ENCODE peak calls at places on chromosomes 16 and 17, in five cellular contexts. A, K, J, F and R are unnamed samples.

GRCh38 chr16:88132836-88133506 is 181.7 kb downstream of the BANP start:
- ATAC-seq in J (no peak), K (no peak), A (no peak), F (no peak), R (no peak)

GRCh38 chr16:50428116-50428515 is 59.3 kb upstream of the BRD7 start:
- ATAC-seq in J (no peak), F (no peak), K (no peak), A (no peak), R (no peak)

GRCh38 chr16:1342526-1343427 is 8.9 kb downstream of the TSR3 start:
- ATAC-seq in K (peak), J (peak), F (peak), A (peak), R (peak)

GRCh38 chr16:73027655-73028220 is 20.2 kb downstream of the ZFHX3 start:
- ATAC-seq in F (no peak), J (no peak), A (no peak), K (peak), R (no peak)

GRCh38 chr16:54897930-54898329 is 32.7 kb upstream of the IRX5 start:
- ATAC-seq in K (no peak), A (no peak), F (no peak), J (no peak), R (no peak)

GRCh38 chr16:19884021-19884485 is 595 bp downstream of the GPRC5B start:
- ATAC-seq in F (peak), J (no peak), K (peak), A (peak), R (no peak)

GRCh38 chr16:23943604-23944003 is 107.8 kb downstream of the PRKCB start:
- ATAC-seq in A (no peak), J (no peak), K (no peak), F (no peak), R (no peak)

GRCh38 chr17:17938388-17939107 is 33.7 kb downstream of the TOM1L2 start:
- ATAC-seq in J (peak), F (no peak), A (no peak), K (no peak), R (no peak)

GRCh38 chr17:69412336-69412735 is 2.2 kb upstream of the MAP2K6 start:
- ATAC-seq in J (no peak), K (no peak), A (no peak), F (no peak), R (no peak)

GRCh38 chr16:68085259-68086071 is at the start of gene NFATC3:
- ATAC-seq in F (peak), J (peak), A (peak), K (peak), R (peak)

GRCh38 chr17:42411321-42411820 is 11.7 kb downstream of the CAVIN1 start:
- ATAC-seq in J (no peak), F (no peak), A (no peak), K (no peak), R (no peak)

GRCh38 chr16:22948603-22949368 is 134.8 kb downstream of the HS3ST2 start:
- ATAC-seq in K (peak), J (peak), A (peak), F (peak), R (peak)

GRCh38 chr17:17857496-17857895 is 20.7 kb upstream of the SREBF1 start:
- ATAC-seq in A (no peak), F (no peak), J (no peak), K (no peak), R (no peak)

GRCh38 chr17:31068291-31068690 is 26.5 kb upstream of the NF1 start:
- ATAC-seq in K (peak), A (peak), J (peak), F (peak), R (no peak)

GRCh38 chr17:75067856-75068255 is 19.9 kb upstream of the SLC16A5 start:
- ATAC-seq in F (no peak), A (no peak), J (peak), K (peak), R (no peak)

GRCh38 chr16:49489686-49490320 is 116.2 kb downstream of the C16orf78 start:
- ATAC-seq in A (no peak), J (peak), K (no peak), F (no peak), R (no peak)

GRCh38 chr17:39365872-39366271 is 35.6 kb downstream of the FBXL20 start:
- ATAC-seq in K (no peak), A (no peak), J (no peak), F (peak), R (no peak)

GRCh38 chr16:85903576-85903975 is 4.6 kb downstream of the IRF8 start:
- ATAC-seq in J (peak), A (no peak), K (no peak), F (no peak), R (no peak)

GRCh38 chr17:50499270-50499669 is 9.0 kb upstream of the MYCBPAP start:
- ATAC-seq in F (no peak), J (no peak), K (no peak), A (no peak), R (no peak)

GRCh38 chr17:36183001-36183810 is 6.8 kb upstream of the TBC1D3B start:
- ATAC-seq in A (peak), J (peak), F (peak), K (peak), R (peak)

GRCh38 chr17:11880714-11881113 is 116.6 kb downstream of the ZNF18 start:
- ATAC-seq in K (peak), A (peak), F (peak), J (no peak), R (peak)

GRCh38 chr17:58755269-58755576 is 431 bp upstream of the PPM1E start:
- ATAC-seq in K (peak), J (no peak), A (no peak), F (no peak), R (no peak)

GRCh38 chr17:40462343-40463121 is 19.3 kb downstream of the IGFBP4 start:
- ATAC-seq in A (peak), J (no peak), K (no peak), F (no peak), R (no peak)

GRCh38 chr17:48045270-48046001 is 2.7 kb upstream of the NFE2L1 start:
- ATAC-seq in A (no peak), F (no peak), J (no peak), K (no peak), R (no peak)

GRCh38 chr17:48046296-48046695 is 1.9 kb upstream of the NFE2L1 start:
- ATAC-seq in K (no peak), J (no peak), A (no peak), F (no peak), R (no peak)

GRCh38 chr17:48048321-48049140 is at the start of gene NFE2L1:
- ATAC-seq in K (peak), J (peak), A (peak), F (peak), R (peak)

GRCh38 chr17:48047741-48048320 is 328 bp upstream of the NFE2L1 start:
- ATAC-seq in F (peak), K (peak), J (peak), A (peak), R (peak)

DNA sequence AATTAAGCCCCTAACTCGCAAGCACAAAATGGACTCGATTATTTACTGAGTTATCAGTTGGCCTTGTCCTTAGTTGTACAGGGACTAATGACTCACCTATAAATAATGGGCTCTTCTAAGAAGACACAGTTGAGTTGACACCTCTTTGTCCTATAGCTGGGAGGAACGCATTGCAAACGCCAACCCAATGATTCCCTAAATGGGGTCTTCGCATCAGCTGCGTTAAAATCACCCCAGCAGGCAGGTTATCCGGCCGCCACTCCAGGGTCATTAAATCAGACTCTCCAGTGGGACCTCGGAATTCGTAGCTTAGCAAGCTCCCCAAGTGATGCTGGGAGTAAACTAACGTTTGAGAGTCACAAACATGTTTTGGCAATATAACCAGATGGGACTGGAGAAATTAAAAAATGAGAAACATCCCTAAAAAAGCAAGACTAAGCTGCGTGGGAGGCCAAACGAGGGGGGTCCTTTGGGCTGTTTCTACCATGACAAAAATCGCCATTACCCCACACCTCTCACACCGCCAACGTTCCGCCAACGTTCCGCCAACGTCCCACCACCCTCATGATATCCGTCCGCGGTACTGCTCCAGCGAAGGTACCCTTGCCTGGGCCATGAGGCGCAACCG is 932 bp upstream of the NFE2L1 start:
- ATAC-seq in K (no peak), J (no peak), A (no peak), F (no peak), R (no peak)
- TF ChIP-seq POLR2AphosphoS5 in K (no peak), J (no peak), A (no peak), F (no peak), R (no peak)

GRCh38 chr16:74606521-74607309 is at the start of gene GLG1:
- ATAC-seq in K (peak), A (peak), J (peak), F (peak), R (peak)
- TF ChIP-seq EP300 in K (no peak), A (no peak), J (no peak), F (peak), R (no peak)

DNA sequence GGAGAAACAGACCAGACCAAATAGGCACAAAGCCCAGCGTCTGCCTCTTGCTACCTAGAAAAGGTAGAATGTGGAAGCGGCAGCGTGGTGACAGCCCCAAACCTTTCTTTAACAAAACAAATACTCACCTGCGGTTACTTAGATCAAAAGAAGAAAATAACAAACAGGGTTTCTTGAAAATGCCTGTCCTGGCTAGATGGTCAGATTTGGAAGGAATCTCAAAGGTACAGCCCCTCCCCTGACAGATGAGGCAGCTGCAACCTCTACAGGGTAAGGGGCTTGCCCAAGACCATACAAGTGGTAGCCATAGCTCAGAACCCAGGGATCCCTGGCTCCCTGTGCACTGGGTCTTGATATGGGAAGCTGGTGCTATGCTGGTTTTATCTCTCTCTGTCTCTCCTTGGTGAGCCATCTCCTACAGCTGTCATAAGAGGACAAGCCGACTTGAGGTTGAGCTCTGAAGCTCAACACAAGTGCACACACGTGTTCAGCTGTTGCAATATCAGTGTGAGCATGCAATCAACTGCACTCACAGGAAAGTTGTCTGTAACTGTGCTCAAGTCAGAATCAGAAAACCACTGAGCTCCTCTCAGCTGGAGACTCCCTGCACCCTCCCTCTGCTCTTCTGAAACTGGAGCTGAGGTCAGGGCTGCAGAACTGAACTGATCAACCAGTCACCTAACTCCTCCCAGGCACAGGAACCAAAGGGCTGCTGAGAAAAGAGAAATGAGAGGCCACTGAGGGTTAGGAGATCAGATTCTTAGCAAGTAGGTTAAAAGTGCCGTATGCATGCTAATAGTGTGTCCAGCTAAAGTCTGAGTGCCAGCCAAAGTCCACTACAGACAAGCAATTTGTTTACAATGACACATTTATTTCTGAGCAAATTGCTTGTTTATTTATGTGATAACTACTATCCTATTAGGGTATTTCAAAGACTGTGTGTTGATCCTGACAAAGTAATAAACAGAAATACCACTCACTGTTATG is 6.1 kb upstream of the RNF157 start:
- ATAC-seq in A (peak), J (peak), F (peak), K (peak), R (peak)
- TF ChIP-seq POLR2A in A (peak), J (peak), F (no peak), K (no peak), R (no peak)

GRCh38 chr17:28416703-28417311 is 10.8 kb upstream of the SLC46A1 start:
- ATAC-seq in J (peak), K (peak), A (peak), F (peak), R (peak)
- TF ChIP-seq POLR2AphosphoS5 in J (no peak), K (no peak), A (no peak), F (no peak), R (no peak)

DNA sequence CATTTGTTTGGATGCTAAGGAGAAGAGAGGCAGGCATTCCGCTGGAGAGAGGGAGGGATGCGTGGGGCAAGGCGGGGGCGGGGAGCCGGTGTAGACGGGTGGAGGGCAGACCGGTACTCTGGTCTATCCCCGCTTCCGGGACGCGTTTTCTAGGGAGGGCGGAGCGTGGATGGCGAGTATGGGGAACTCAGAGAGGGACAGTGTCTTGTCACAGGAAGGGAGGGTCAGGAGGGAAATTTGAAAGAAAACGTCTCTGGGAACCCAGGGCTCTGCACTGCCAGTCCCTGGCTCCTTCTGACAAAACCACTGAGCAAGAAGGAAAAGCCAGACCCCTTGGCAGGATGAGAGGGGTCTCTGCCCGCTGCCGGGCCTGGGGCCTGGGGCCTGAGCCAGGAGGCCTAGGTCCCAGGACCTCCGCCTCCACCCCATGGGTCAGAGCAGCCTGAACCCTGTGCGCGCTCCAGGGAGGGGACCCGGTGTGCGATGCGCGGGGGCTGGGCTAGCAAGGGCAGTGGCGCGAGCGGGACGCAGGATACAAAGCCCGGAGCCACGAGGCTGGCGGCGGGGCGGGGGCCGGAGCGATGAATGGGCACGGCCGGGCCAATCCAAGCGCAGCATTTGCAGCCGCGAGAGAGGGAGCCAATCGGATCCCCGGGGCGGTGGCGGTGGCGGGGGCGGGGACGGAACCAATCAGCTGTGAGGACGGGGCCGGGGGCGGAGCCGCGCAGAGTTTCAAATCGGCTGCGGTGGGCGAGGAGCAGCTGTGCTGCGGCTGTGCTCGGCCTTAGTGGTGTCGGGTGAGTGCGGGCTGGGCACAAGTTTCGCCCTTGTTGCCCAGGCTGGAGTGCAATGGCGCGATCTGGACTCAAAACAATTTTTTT is at the start of gene PIMREG:
- ATAC-seq in F (peak), J (peak), K (peak), A (peak), R (peak)
- TF ChIP-seq EP300 in F (no peak), J (no peak), K (no peak), A (no peak), R (no peak)

GRCh38 chr16:79599837-79600635 is 501 bp downstream of the MAF start:
- ATAC-seq in A (peak), K (peak), J (no peak), F (peak), R (peak)
- TF ChIP-seq POLR2A in A (peak), K (no peak), J (no peak), F (no peak), R (no peak)

GRCh38 chr17:81519284-81520020 is 6.9 kb upstream of the ACTG1 start:
- ATAC-seq in J (peak), A (peak), F (peak), K (peak), R (no peak)
- TF ChIP-seq POLR2AphosphoS5 in J (no peak), A (no peak), F (no peak), K (no peak), R (no peak)